ENCODE peak calls at places on chromosomes 11 and 22, in seven cellular contexts. N, K, H, A, D, S and B are unnamed samples.

GRCh38 chr11:70914496-70914895 is 337.9 kb downstream of the SHANK2 start:
- DNase-seq in N (no peak), A (no peak), D (no peak), H (no peak), S (no peak), K (no peak), B (no peak)

GRCh38 chr11:132427611-132428010 is 1057.2 kb downstream of the NTM start:
- DNase-seq in H (peak; percentile 37), S (no peak), A (no peak), N (no peak), K (no peak), D (no peak), B (no peak)

GRCh38 chr22:39663751-39664150 is 93.2 kb downstream of the CACNA1I start:
- DNase-seq in H (no peak), S (no peak), D (peak; percentile 60), N (no peak), A (peak; percentile 55), K (no peak), B (no peak)

GRCh38 chr11:68826726-68827125 is 15.0 kb downstream of the CPT1A start:
- DNase-seq in K (no peak), D (no peak), N (no peak), H (no peak), S (no peak), A (no peak), B (no peak)

GRCh38 chr22:47811971-47812370 is 1049.5 kb downstream of the TBC1D22A start:
- DNase-seq in H (no peak), S (no peak), D (no peak), N (no peak), K (no peak), A (no peak), B (no peak)

GRCh38 chr11:1640076-1640946 is 10.7 kb downstream of the KRTAP5-5 start:
- DNase-seq in N (no peak), S (no peak), K (no peak), H (peak; percentile 48), A (peak; percentile 64), D (peak; percentile 79), B (no peak)

GRCh38 chr11:57499413-57499982 is 16.0 kb downstream of the SLC43A1 start:
- DNase-seq in N (peak; percentile 97), D (peak; percentile 99), H (peak; percentile 85), S (no peak), K (peak; percentile 79), A (peak; percentile 96), B (peak; percentile 98)

GRCh38 chr11:7512525-7513209 is 1.1 kb upstream of the PPFIBP2 start:
- DNase-seq in D (no peak), K (peak; percentile 39), A (no peak), H (no peak), S (no peak), N (peak; percentile 91), B (peak; percentile 91)

GRCh38 chr22:49023161-49023878 is 804.4 kb downstream of the BRD1 start:
- DNase-seq in K (no peak), D (no peak), N (peak; percentile 73), H (no peak), A (no peak), S (no peak), B (no peak)

GRCh38 chr22:17589810-17590375 is 26.6 kb downstream of the SLC25A18 start:
- DNase-seq in D (no peak), K (no peak), S (no peak), H (no peak), A (no peak), N (no peak), B (no peak)

GRCh38 chr11:61967924-61968757 is 707 bp upstream of the FTH1 start:
- DNase-seq in H (peak; percentile 40), K (peak; percentile 69), D (no peak), A (peak; percentile 42), S (peak; percentile 49), N (peak; percentile 85), B (peak; percentile 75)

GRCh38 chr11:117806906-117807305 is 9.9 kb upstream of the DSCAML1 start:
- DNase-seq in H (no peak), D (no peak), K (no peak), N (no peak), S (no peak), A (no peak), B (no peak)

GRCh38 chr11:57364851-57365660 is 15.9 kb downstream of the PRG3 start:
- DNase-seq in D (peak; percentile 70), K (no peak), A (no peak), H (no peak), N (no peak), S (no peak), B (no peak)

GRCh38 chr11:15624701-15625100 is 510.0 kb downstream of the INSC start:
- DNase-seq in K (no peak), S (no peak), N (no peak), H (no peak), D (no peak), A (no peak), B (no peak)

GRCh38 chr22:17266261-17266971 is 47.2 kb upstream of the ADA2 start:
- DNase-seq in H (no peak), D (peak; percentile 89), N (no peak), K (no peak), A (no peak), S (peak; percentile 38), B (peak; percentile 68)

GRCh38 chr11:4960877-4961276 is 5.4 kb upstream of the OR51A2 start:
- DNase-seq in N (no peak), D (no peak), A (no peak), S (no peak), K (no peak), H (peak; percentile 1), B (no peak)

GRCh38 chr22:24925586-24926427 is 20.7 kb downstream of the LHFPL7 start:
- DNase-seq in S (no peak), N (no peak), K (no peak), A (no peak), H (no peak), D (peak; percentile 62), B (no peak)

GRCh38 chr11:32508780-32509179 is 73.4 kb upstream of the WT1 start:
- DNase-seq in S (no peak), D (no peak), K (no peak), A (no peak), H (no peak), N (no peak), B (no peak)

GRCh38 chr11:27367881-27368280 is 4.9 kb upstream of the CCDC34 start:
- DNase-seq in A (no peak), K (no peak), N (no peak), D (no peak), H (no peak), S (no peak), B (no peak)

GRCh38 chr11:88695701-88696414 is 358.3 kb upstream of the CTSC start:
- DNase-seq in D (no peak), H (no peak), A (no peak), K (no peak), S (no peak), N (no peak), B (no peak)

GRCh38 chr22:31923166-31923565 is 21.2 kb upstream of the YWHAH start:
- DNase-seq in H (no peak), D (no peak), N (no peak), S (no peak), A (no peak), K (no peak), B (peak; percentile 49)

GRCh38 chr22:37044634-37045625 is 6.6 kb upstream of the KCTD17 start:
- DNase-seq in D (no peak), S (no peak), A (no peak), K (no peak), H (peak; percentile 67), N (no peak), B (no peak)

GRCh38 chr22:49992921-49993648 is 19.5 kb downstream of the IL17REL start:
- DNase-seq in A (peak; percentile 72), H (peak; percentile 68), N (peak; percentile 79), S (no peak), K (peak; percentile 71), D (peak; percentile 74), B (peak; percentile 63)

GRCh38 chr11:20647976-20648565 is 21.3 kb upstream of the NELL1 start:
- DNase-seq in K (no peak), N (no peak), H (peak; percentile 64), S (no peak), D (peak; percentile 49), A (peak; percentile 81), B (no peak)

GRCh38 chr11:109326781-109327180 is 95.2 kb upstream of the C11orf87 start:
- DNase-seq in K (no peak), H (no peak), A (no peak), N (no peak), D (no peak), S (no peak), B (no peak)

GRCh38 chr11:116601734-116602636 is 170.8 kb downstream of the BUD13 start:
- DNase-seq in K (no peak), N (peak; percentile 64), A (no peak), S (no peak), H (no peak), D (peak; percentile 24), B (no peak)

GRCh38 chr22:44862981-44863860 is 110.8 kb downstream of the ARHGAP8 start:
- DNase-seq in N (no peak), H (no peak), A (no peak), S (no peak), D (peak; percentile 73), K (no peak), B (no peak)

GRCh38 chr22:35154937-35155387 is 89.0 kb downstream of the ISX start:
- DNase-seq in K (peak; percentile 7), N (no peak), H (peak; percentile 48), D (peak; percentile 93), S (no peak), A (peak; percentile 27), B (no peak)

GRCh38 chr11:19658344-19658743 is 54.3 kb upstream of the NAV2 start:
- DNase-seq in A (no peak), K (no peak), H (no peak), S (no peak), D (no peak), N (no peak), B (no peak)